ENCODE peak calls at places on chromosomes 4 and X, in four cellular contexts. D is A673, O is transverse colon, Y is BE2C. I is an unnamed sample. For H3K9me3, the result is how much of the 10 kb centered on the place peaks cover.

GRCh38 chr4:46389301-46389761 is 597 bp downstream of the GABRA2 start:
- DNase-seq in Y (no peak), D (peak), O (peak), I (no peak)

GRCh38 chr4:155603360-155603891 is 63.2 kb upstream of the GUCY1A1 start:
- DNase-seq in Y (no peak), O (no peak), D (no peak), I (no peak)

GRCh38 chr4:164012396-164013027 is 518.0 kb downstream of the TMA16 start:
- DNase-seq in Y (peak), O (no peak), D (peak), I (no peak)

GRCh38 chr4:14880805-14881204 is 121.5 kb upstream of the CPEB2 start:
- DNase-seq in D (peak), O (no peak), Y (no peak), I (no peak)

GRCh38 chrX:64885850-64886249 is 90.4 kb downstream of the ZC4H2 start:
- DNase-seq in Y (peak), D (no peak), O (peak), I (no peak)

GRCh38 chrX:53262918-53263394 is 18.4 kb downstream of the IQSEC2 start:
- DNase-seq in D (no peak), O (no peak), Y (no peak), I (no peak)

GRCh38 chr4:15040916-15041463 is 38.7 kb downstream of the CPEB2 start:
- DNase-seq in D (no peak), Y (no peak), O (no peak), I (no peak)

GRCh38 chrX:3939967-3940610 is 226.6 kb upstream of the PRKX start:
- DNase-seq in Y (no peak), D (peak), O (no peak), I (no peak)

GRCh38 chr4:97404876-97405523 is 738.3 kb downstream of the STPG2 start:
- DNase-seq in Y (no peak), D (no peak), O (no peak), I (no peak)
- H3K9me3 ChIP-seq in Y (under half), D (under half), O (under half), I (under half)

GRCh38 chrX:75327607-75328006 is 53.7 kb downstream of the UPRT start:
- DNase-seq in O (no peak), Y (no peak), D (no peak), I (no peak)
- H3K9me3 ChIP-seq in O (under half), Y (under half), D (under half), I (under half)

GRCh38 chr4:107837298-107837697 is 12.6 kb downstream of the SGMS2 start:
- DNase-seq in O (peak), Y (no peak), D (no peak), I (no peak)

GRCh38 chr4:107835409-107835808 is 10.7 kb downstream of the SGMS2 start:
- DNase-seq in O (no peak), Y (no peak), D (no peak), I (no peak)

GRCh38 chr4:107831140-107831539 is 6.4 kb downstream of the SGMS2 start:
- DNase-seq in D (no peak), O (no peak), Y (no peak), I (no peak)

GRCh38 chr4:107832275-107832807 is 7.6 kb downstream of the SGMS2 start:
- DNase-seq in Y (no peak), O (no peak), D (no peak), I (no peak)

DNA sequence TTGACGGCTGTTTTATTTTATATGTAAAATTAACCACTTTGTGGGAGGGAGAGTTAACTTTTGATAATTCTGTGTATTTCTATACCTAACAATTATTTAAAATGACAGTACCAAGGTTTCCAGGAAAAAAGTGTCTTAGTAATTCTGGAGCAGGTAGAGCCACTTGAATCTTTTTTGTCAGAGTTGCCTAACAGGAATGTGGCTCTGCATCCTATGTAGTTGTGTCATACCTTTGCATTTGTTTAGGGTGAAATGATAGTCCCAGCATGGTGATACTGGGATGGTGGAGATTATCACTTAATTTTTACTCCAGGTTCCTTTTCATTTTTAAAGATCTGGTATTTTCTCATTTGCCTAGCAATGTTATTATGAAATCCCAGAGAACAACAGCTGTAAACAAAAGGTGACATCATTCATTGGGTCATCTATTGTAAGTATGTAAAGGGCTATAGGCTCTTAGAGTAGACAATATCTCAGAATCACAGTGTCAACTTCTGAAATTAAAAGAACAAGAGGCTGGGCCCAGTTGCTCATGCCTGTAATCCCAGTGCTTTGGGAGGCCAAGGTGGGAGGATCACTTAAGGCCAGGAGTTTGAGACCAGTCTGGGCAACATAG is 9.6 kb downstream of the SGMS2 start:
- DNase-seq in Y (no peak), D (no peak), O (no peak), I (no peak)
- H3K9me3 ChIP-seq in Y (under half), D (under half), O (under half), I (under half)

DNA sequence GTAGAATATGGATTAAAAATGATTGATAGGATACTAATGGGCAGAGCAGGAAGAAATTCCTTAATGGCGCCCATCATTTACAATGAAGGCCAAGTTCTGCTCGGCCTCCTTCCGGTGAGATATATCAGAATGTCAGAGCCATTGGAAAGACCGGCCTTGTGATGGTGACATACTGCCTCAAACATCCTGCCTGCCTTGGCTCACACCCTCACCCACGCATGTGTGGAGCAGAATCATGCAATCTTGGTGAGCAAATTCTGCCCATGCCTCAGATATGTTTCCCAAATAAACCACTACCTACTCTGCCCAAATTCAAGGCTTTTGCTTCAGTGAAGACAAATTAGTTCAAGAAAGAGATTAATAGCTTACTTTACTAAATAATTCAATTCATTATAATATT is 163.3 kb downstream of the MID1 start:
- DNase-seq in O (no peak), D (no peak), Y (no peak), I (no peak)
- H3K9me3 ChIP-seq in O (under half), D (under half), Y (under half), I (under half)

GRCh38 chr4:64230709-64231310 is 178.4 kb downstream of the TECRL start:
- DNase-seq in O (no peak), D (no peak), Y (no peak), I (no peak)
- H3K9me3 ChIP-seq in O (under half), D (under half), Y (under half), I (under half)

DNA sequence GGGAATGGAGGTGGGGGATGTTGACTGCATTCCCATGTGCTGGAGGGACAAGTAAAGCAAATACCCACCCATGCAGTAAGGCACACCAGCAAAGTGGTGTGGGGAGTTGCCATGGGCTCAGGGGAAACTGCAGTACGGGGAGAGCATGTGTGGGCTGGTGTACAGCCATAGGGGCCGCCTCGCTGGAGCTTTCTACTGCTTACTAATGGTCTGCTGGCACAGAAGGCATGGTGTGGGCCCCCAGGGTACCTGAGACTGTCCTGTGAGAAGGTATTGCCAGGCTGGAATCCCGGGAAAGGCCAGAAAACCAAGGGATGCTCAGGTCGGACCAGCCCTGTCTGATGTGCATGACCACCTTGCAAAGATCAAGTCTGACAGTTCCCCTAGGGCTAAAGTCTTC is 199.1 kb downstream of the ARHGEF9 start:
- DNase-seq in Y (no peak), O (no peak), D (no peak), I (no peak)
- H3K9me3 ChIP-seq in Y (under half), O (under half), D (under half), I (under half)

GRCh38 chrX:67727576-67727975 is 183.8 kb downstream of the AR start:
- DNase-seq in D (no peak), Y (no peak), O (no peak), I (no peak)

GRCh38 chrX:67723580-67724351 is 179.9 kb downstream of the AR start:
- DNase-seq in O (no peak), D (no peak), Y (no peak), I (no peak)

GRCh38 chrX:67725471-67725870 is 181.7 kb downstream of the AR start:
- DNase-seq in Y (no peak), D (no peak), O (no peak), I (no peak)

GRCh38 chrX:67724359-67725110 is 180.7 kb downstream of the AR start:
- DNase-seq in O (no peak), Y (no peak), D (no peak), I (no peak)

GRCh38 chrX:67726028-67726427 is 182.2 kb downstream of the AR start:
- DNase-seq in O (no peak), Y (no peak), D (no peak), I (no peak)
- H3K9me3 ChIP-seq in O (under half), Y (under half), D (under half), I (under half)

I was measured in suprapubic skin.